ENCODE peak calls at places on chromosomes 5 and 9, in eight cellular contexts. H, X, D, J, F, E, G and W are unnamed samples.

GRCh38 chr5:133508314-133508713 is 104.0 kb downstream of the FSTL4 start:
- DNase-seq in F (no peak), H (no peak), E (no peak), J (no peak), X (no peak), D (no peak), G (no peak), W (no peak)

GRCh38 chr9:100492952-100493351 is 20.0 kb downstream of the TMEFF1 start:
- DNase-seq in F (no peak), D (peak; percentile 20), E (peak; percentile 15), X (peak; percentile 50), H (no peak), G (no peak), J (no peak), W (peak; percentile 38)

GRCh38 chr5:143106175-143106574 is 297.3 kb downstream of the NR3C1 start:
- DNase-seq in F (no peak), E (peak; percentile 69), H (no peak), J (peak; percentile 25), G (no peak), X (peak; percentile 64), D (peak; percentile 89), W (peak; percentile 39)

GRCh38 chr5:169495252-169495548 is 88.4 kb upstream of the SPDL1 start:
- DNase-seq in J (no peak), H (no peak), G (no peak), X (no peak), D (no peak), F (no peak), E (no peak), W (no peak)

GRCh38 chr9:79812507-79813261 is 240.9 kb downstream of the TLE4 start:
- DNase-seq in F (no peak), H (no peak), D (no peak), J (no peak), E (no peak), X (peak; percentile 80), G (no peak), W (no peak)

GRCh38 chr5:59036274-59036961 is 453.5 kb downstream of the RAB3C start:
- DNase-seq in F (no peak), X (peak; percentile 91), G (no peak), E (peak; percentile 98), J (peak; percentile 82), D (peak; percentile 95), H (peak; percentile 37), W (peak; percentile 96)

GRCh38 chr5:123754903-123755302 is 242.9 kb downstream of the CSNK1G3 start:
- DNase-seq in J (no peak), D (no peak), F (no peak), H (no peak), G (no peak), E (no peak), X (peak; percentile 46), W (peak; percentile 40)

GRCh38 chr9:13491138-13491492 is 211.6 kb upstream of the MPDZ start:
- DNase-seq in H (no peak), D (no peak), J (no peak), G (no peak), F (no peak), X (no peak), E (no peak), W (peak; percentile 73)

GRCh38 chr5:78574157-78574673 is 74.4 kb downstream of the LHFPL2 start:
- DNase-seq in E (peak; percentile 39), X (no peak), H (no peak), D (no peak), G (no peak), J (no peak), F (no peak), W (no peak)

GRCh38 chr9:72005451-72005850 is 55.0 kb downstream of the C9orf57 start:
- DNase-seq in F (no peak), J (no peak), D (no peak), H (no peak), X (no peak), E (no peak), G (no peak), W (no peak)

GRCh38 chr9:26551451-26551850 is 341.2 kb downstream of the CAAP1 start:
- DNase-seq in X (no peak), J (no peak), D (no peak), G (no peak), F (no peak), E (no peak), H (no peak), W (peak; percentile 64)